ENCODE peak calls at places on chromosomes 6 and 20, in seven cellular contexts. D is stomach, I is uterus, K is heart left ventricle, T is A549, A is endothelial cell of umbilical vein, J is thyroid gland. U is an unnamed sample.

GRCh38 chr6:17881085-17881883 is 106.2 kb downstream of the KIF13A start:
- DNase-seq in D (peak; percentile 30), I (no peak), K (no peak), T (no peak), A (no peak), J (no peak), U (no peak)

GRCh38 chr6:160398674-160399271 is 50.6 kb downstream of the SLC22A3 start:
- DNase-seq in D (no peak), I (no peak), K (no peak), T (no peak), A (no peak), J (no peak), U (no peak)

GRCh38 chr20:58634818-58635665 is 16.0 kb upstream of the STX16 start:
- DNase-seq in D (no peak), I (peak; percentile 21), K (no peak), T (no peak), A (no peak), J (no peak), U (no peak)

GRCh38 chr6:14278000-14278399 is 160.4 kb downstream of the CD83 start:
- DNase-seq in D (no peak), I (no peak), K (no peak), T (no peak), A (no peak), J (no peak), U (no peak)

GRCh38 chr6:62891065-62891647 is 320.1 kb upstream of the FKBP1C start:
- DNase-seq in D (no peak), I (no peak), K (no peak), T (peak; percentile 12), A (no peak), J (no peak), U (no peak)

GRCh38 chr20:63268671-63269439 is 3.8 kb upstream of the ARFGAP1 start:
- DNase-seq in D (no peak), I (no peak), K (no peak), T (no peak), A (no peak), J (peak; percentile 34), U (no peak)

GRCh38 chr6:21227486-21227885 is 366.1 kb upstream of the SOX4 start:
- DNase-seq in D (no peak), I (no peak), K (no peak), T (no peak), A (no peak), J (no peak), U (no peak)

GRCh38 chr6:6881438-6882267 is 226.1 kb upstream of the RREB1 start:
- DNase-seq in D (no peak), I (no peak), K (no peak), T (no peak), A (no peak), J (no peak), U (no peak)

GRCh38 chr20:35325385-35325784 is 33.2 kb upstream of the FAM83C start:
- DNase-seq in D (no peak), I (no peak), K (no peak), T (no peak), A (no peak), J (no peak), U (no peak)

GRCh38 chr6:84220809-84221409 is 6.5 kb downstream of the CEP162 start:
- DNase-seq in D (no peak), I (no peak), K (no peak), T (peak; percentile 20), A (peak; percentile 55), J (no peak), U (no peak)

GRCh38 chr6:144286503-144287393 is 1.6 kb downstream of the UTRN start:
- DNase-seq in D (peak; percentile 79), I (peak; percentile 64), K (peak; percentile 82), T (peak; percentile 81), A (peak; percentile 94), J (peak; percentile 82), U (peak; percentile 72)

GRCh38 chr6:82080767-82081166 is 166.8 kb downstream of the IBTK start:
- DNase-seq in D (no peak), I (no peak), K (no peak), T (no peak), A (no peak), J (no peak), U (no peak)

GRCh38 chr20:63957004-63957689 is 931 bp upstream of the UCKL1 start:
- DNase-seq in D (peak; percentile 71), I (peak; percentile 64), K (no peak), T (peak; percentile 82), A (peak; percentile 69), J (peak; percentile 40), U (peak; percentile 87)

GRCh38 chr20:34060970-34061369 is 51.1 kb downstream of the EIF2S2 start:
- DNase-seq in D (no peak), I (no peak), K (no peak), T (no peak), A (no peak), J (no peak), U (no peak)

GRCh38 chr6:154606860-154607259 is 96.4 kb upstream of the CNKSR3 start:
- DNase-seq in D (no peak), I (no peak), K (no peak), T (no peak), A (no peak), J (no peak), U (no peak)

GRCh38 chr6:154604120-154604519 is 93.6 kb upstream of the CNKSR3 start:
- DNase-seq in D (no peak), I (no peak), K (no peak), T (no peak), A (no peak), J (no peak), U (no peak)

GRCh38 chr6:154602708-154603107 is 92.2 kb upstream of the CNKSR3 start:
- DNase-seq in D (no peak), I (no peak), K (no peak), T (no peak), A (no peak), J (no peak), U (no peak)

GRCh38 chr6:154605207-154605877 is 94.9 kb upstream of the CNKSR3 start:
- DNase-seq in D (no peak), I (no peak), K (no peak), T (no peak), A (no peak), J (no peak), U (no peak)

DNA sequence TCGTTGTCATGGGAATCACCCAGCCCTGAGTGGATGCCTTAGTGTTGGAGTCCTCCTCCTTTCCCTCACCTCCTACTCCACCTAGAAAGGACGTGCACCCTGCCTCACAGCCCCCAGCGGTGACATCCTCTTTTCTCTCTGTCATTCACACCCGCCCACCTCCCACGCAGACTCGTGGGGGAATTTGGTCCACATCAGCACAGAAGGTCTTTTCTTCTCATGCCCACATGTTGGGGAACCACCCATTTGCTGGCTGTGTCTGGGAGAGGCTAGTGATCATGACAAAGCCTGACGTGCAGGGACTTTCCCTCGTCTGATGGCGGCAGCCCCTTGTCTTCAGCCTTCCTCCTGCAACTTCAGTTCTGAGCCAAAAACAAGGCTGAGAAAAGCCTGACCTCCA is 96.0 kb upstream of the CNKSR3 start:
- DNase-seq in D (no peak), I (no peak), K (no peak), T (no peak), A (no peak), J (no peak), U (no peak)
- TF ChIP-seq POLR2A in D (no peak), I (no peak), K (no peak), T (no peak), A (no peak), J (no peak), U (no peak)

GRCh38 chr6:166692723-166693302 is 65.8 kb upstream of the RPS6KA2 start:
- DNase-seq in D (no peak), I (no peak), K (no peak), T (no peak), A (no peak), J (no peak), U (no peak)
- TF ChIP-seq POLR2A in D (no peak), I (no peak), K (no peak), T (no peak), A (no peak), J (no peak), U (no peak)

GRCh38 chr6:89819336-89820130 is at the start of gene MDN1:
- DNase-seq in D (peak; percentile 89), I (peak; percentile 87), K (peak; percentile 92), T (peak; percentile 92), A (peak; percentile 96), J (peak; percentile 94), U (peak; percentile 93)
- TF ChIP-seq POLR2A in D (no peak), I (peak; percentile 56), K (peak; percentile 59), T (peak; percentile 85), A (peak; percentile 84), J (no peak), U (peak; percentile 71)

DNA sequence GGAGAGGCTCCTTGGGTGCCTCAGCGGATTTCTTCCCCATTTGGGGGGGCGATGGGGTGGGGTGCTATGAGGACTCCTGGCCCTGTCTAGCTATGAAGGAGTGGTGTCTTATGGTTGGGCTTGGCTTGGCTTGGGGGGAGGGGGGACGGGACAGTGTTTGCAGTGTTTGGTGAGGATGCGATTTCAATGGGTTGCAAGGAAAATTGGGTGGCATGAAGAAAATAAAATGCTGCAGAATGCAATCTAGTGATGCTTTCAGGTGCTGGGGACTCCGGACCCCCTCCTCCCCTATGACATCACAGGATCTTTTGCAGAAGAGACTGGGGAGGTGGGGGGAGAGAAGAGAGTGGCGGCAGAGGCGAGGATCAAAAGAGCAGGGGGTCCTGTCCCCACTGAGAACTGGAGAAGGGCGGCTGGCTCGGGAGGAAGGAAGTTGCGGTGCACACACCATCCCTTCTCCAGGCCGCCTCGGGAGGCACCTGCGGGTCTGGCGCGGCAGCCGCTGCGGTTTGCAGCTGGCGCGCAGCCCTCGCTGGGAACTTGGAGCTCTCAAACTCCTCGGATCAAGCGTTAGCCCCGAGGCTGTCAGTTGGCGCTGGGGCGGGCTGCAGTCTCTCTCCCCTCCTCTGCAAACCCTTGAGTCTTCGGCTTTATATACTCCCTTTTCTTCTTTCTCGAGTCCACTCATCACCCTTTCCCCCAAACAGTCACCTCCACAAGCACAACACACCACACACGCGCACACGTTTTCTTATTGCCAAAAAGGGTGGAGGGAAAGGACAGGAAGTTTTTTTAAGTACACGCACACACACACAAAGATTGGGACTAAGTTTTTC is 180.8 kb downstream of the TBXT start:
- DNase-seq in D (no peak), I (no peak), K (no peak), T (peak; percentile 65), A (no peak), J (peak; percentile 41), U (no peak)
- TF ChIP-seq POLR2A in D (no peak), I (no peak), K (no peak), T (peak; percentile 36), A (no peak), J (no peak), U (no peak)

DNA sequence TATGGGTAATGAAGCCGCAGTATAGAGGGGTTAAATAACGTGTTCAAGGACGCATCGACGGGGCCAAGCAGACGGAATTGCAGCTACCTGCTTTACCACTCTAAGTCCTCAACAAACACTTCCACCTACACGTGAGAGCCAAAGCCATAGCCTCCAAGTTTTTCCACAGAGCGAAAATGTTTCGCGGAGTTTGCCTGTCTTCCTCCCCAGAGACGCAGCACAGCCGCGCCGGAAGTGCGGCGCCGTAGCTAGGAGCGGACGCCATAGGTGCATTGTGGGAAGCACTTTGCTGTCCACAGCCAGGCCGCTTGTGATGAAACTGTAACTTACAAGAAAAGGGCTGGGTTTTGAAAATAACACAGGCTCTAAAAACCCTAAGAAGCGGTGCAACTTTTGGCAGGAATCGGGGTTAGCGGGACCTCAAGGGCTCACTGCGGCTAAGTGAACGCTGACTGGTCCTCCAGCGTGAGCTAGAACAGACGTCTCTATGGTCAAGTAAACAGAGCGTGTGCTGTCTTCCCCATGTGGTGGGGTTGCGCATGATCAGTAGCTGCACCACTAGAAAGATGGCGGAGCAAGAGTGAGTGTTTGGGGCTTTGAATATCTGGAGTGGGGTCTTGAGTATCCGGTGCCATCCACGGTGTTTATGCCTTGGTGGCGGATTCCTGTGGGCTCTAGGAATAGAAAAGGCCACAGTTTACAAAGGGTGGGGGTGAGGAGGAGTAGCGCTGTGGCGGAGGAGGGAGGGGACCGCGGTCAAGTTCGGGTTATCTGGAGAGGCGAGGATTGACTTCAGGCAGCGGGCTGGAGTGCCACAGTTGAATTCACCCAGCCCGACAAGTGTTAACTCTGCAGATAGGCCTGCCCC is at the start of gene RPL7L1:
- DNase-seq in D (peak; percentile 82), I (peak; percentile 86), K (peak; percentile 91), T (peak; percentile 90), A (peak; percentile 90), J (peak; percentile 86), U (peak; percentile 84)
- TF ChIP-seq POLR2A in D (no peak), I (peak; percentile 49), K (peak; percentile 38), T (peak; percentile 58), A (peak; percentile 91), J (peak; percentile 1), U (peak; percentile 71)

U was measured in transverse colon.